ENCODE peak calls at places on chromosomes 13 and 19, in four cellular contexts. Y is HepG2, T is K562, A is H1. B is an unnamed sample.
A peak's percentile ranks its signal among the peaks of the same experiment; 100 is the strongest.

GRCh38 chr19:9070066-9070465 is 16.8 kb upstream of the OR1M1 start:
- DNase-seq in Y (no peak), T (no peak), A (no peak), B (no peak)

GRCh38 chr13:79500829-79501228 is 19.9 kb downstream of the NDFIP2 start:
- DNase-seq in Y (no peak), T (no peak), A (no peak), B (no peak)

GRCh38 chr13:100584901-100585300 is 3.7 kb downstream of the GGACT start:
- DNase-seq in Y (no peak), T (no peak), A (no peak), B (no peak)

GRCh38 chr19:30719991-30720329 is 347.8 kb downstream of the ZNF536 start:
- DNase-seq in Y (no peak), T (no peak), A (no peak), B (no peak)

GRCh38 chr19:40241809-40242384 is 15.4 kb upstream of the CCNP start:
- DNase-seq in Y (no peak), T (no peak), A (no peak), B (no peak)

GRCh38 chr19:6724631-6725185 is 4.3 kb upstream of the C3 start:
- DNase-seq in Y (no peak), T (no peak), A (no peak), B (no peak)

GRCh38 chr13:108342369-108343289 is 73.1 kb downstream of the TNFSF13B start:
- DNase-seq in Y (peak; percentile 15), T (no peak), A (no peak), B (peak; percentile 16)

GRCh38 chr19:2944403-2944774 is 382 bp downstream of the ZNF77 start:
- DNase-seq in Y (no peak), T (no peak), A (no peak), B (no peak)

GRCh38 chr19:8050274-8051096 is 2.1 kb upstream of the CCL25 start:
- DNase-seq in Y (peak; percentile 81), T (peak; percentile 97), A (peak; percentile 100), B (peak; percentile 92)

GRCh38 chr19:55153652-55154264 is 3.8 kb downstream of the TNNI3 start:
- DNase-seq in Y (no peak), T (no peak), A (no peak), B (no peak)

GRCh38 chr19:56111601-56112312 is 9.3 kb downstream of the ZNF787 start:
- DNase-seq in Y (peak; percentile 45), T (no peak), A (no peak), B (no peak)

GRCh38 chr19:19679176-19680073 is 10.8 kb downstream of the ZNF101 start:
- DNase-seq in Y (no peak), T (no peak), A (no peak), B (no peak)

GRCh38 chr13:65985632-65986031 is 1244.5 kb downstream of the PCDH9 start:
- DNase-seq in Y (peak; percentile 16), T (no peak), A (no peak), B (peak; percentile 67)

GRCh38 chr13:26784704-26785639 is 24.4 kb upstream of the GPR12 start:
- DNase-seq in Y (no peak), T (no peak), A (no peak), B (no peak)

GRCh38 chr19:18205180-18205915 is 1.5 kb upstream of the RAB3A start:
- DNase-seq in Y (no peak), T (peak; percentile 65), A (no peak), B (no peak)

GRCh38 chr19:18203408-18203862 is 407 bp downstream of the RAB3A start:
- DNase-seq in Y (no peak), T (peak; percentile 46), A (no peak), B (no peak)

GRCh38 chr13:50543767-50544166 is 299.7 kb downstream of the DLEU7 start:
- DNase-seq in Y (no peak), T (no peak), A (no peak), B (no peak)

GRCh38 chr19:38837656-38838121 is 6.1 kb upstream of the ECH1 start:
- DNase-seq in Y (peak; percentile 65), T (no peak), A (no peak), B (no peak)

GRCh38 chr19:41330476-41330875 is 20.5 kb downstream of the CCDC97 start:
- DNase-seq in Y (no peak), T (no peak), A (no peak), B (no peak)

GRCh38 chr19:10163557-10163956 is 31.2 kb downstream of the DNMT1 start:
- DNase-seq in Y (no peak), T (no peak), A (no peak), B (no peak)

GRCh38 chr19:11106477-11106876 is 17.2 kb downstream of the LDLR start:
- DNase-seq in Y (no peak), T (no peak), A (no peak), B (no peak)

GRCh38 chr19:16540948-16541347 is 1.3 kb downstream of the CHERP start:
- DNase-seq in Y (peak; percentile 35), T (peak; percentile 4), A (no peak), B (no peak)
- TF ChIP-seq RAD21 in Y (no peak), T (no peak), A (no peak), B (no peak)

GRCh38 chr19:46043519-46043918 is 2.7 kb upstream of the IGFL4 start:
- DNase-seq in Y (no peak), T (no peak), A (no peak), B (no peak)

GRCh38 chr19:46040125-46040524 is 677 bp downstream of the IGFL4 start:
- DNase-seq in Y (no peak), T (no peak), A (no peak), B (no peak)

GRCh38 chr19:46036745-46037126 is 4.1 kb downstream of the IGFL4 start:
- DNase-seq in Y (peak; percentile 36), T (no peak), A (no peak), B (no peak)

GRCh38 chr19:46040952-46041500 is at the start of gene IGFL4:
- DNase-seq in Y (no peak), T (no peak), A (no peak), B (no peak)

DNA sequence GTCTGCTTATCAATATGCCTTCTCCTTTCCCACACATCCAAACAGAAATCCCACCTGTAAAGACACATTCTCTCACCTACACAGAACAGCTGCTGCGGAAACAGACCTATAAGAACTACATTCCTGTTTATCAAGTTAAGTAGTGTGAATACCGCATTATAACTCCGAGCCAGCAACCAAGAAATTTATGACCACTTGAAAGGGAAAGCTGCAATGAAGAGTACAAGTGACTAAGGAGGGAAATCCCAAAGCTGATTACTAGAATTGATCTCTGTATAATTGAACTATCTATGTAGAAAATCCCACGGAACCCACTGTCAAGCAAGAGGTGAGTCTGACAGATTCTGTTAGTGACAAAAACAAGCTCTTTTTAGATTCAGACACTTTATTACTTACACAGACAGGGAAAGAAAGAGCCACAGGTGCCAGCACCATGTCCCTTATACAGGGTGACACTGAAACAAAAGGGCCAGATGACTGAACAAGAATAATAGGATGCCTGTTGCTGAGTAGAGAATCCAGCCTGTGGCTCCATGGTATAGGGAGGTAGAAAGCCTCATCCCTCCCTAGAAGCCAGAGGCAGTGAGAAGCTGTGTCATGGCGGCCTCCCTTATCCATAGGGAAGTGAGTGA is 1.6 kb upstream of the IGFL4 start:
- DNase-seq in Y (no peak), T (no peak), A (no peak), B (no peak)
- TF ChIP-seq ZNF274 in Y (no peak), T (no peak), A (no peak), B (no peak)

DNA sequence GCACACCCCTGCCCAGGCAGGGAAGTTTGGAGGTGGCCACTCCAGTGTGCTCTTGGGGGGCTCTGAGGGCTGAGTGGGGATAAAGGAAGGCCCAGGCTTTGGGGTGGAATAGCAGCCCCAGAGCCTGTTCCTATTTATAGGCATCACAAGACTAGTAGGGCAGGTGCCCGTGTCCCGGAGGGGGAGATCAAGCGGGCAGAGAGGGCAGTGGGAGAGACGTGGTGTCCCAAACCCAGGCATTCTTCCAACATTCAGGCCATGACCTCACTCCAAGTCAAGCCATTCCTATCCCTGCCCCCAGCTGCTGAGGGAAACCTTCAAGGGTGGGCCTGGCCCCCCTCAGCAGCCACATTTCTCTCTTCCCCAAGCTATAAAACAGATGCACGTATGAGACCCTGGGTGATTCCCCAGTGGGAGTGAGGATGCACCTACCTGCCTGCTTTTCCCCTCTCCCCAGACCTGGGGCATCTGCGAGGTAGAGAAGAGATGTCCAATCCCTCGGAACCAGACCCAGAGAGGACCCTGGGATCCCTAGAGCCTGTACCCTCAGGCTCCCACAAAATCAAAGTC is 3.9 kb downstream of the WIZ start:
- DNase-seq in Y (no peak), T (no peak), A (no peak), B (no peak)
- H3K4me1 ChIP-seq in Y (peaks cover 15% of the 10 kb centered on the region), T (peaks cover 27% of the 10 kb centered on the region), A (peaks cover 4% of the 10 kb centered on the region), B (peaks cover 19% of the 10 kb centered on the region)

GRCh38 chr19:48194041-48194871 is 23.8 kb downstream of the ZSWIM9 start:
- DNase-seq in Y (peak; percentile 18), T (peak; percentile 38), A (no peak), B (no peak)
- TF ChIP-seq RAD21 in Y (no peak), T (peak; percentile 42), A (peak; percentile 43), B (no peak)

DNA sequence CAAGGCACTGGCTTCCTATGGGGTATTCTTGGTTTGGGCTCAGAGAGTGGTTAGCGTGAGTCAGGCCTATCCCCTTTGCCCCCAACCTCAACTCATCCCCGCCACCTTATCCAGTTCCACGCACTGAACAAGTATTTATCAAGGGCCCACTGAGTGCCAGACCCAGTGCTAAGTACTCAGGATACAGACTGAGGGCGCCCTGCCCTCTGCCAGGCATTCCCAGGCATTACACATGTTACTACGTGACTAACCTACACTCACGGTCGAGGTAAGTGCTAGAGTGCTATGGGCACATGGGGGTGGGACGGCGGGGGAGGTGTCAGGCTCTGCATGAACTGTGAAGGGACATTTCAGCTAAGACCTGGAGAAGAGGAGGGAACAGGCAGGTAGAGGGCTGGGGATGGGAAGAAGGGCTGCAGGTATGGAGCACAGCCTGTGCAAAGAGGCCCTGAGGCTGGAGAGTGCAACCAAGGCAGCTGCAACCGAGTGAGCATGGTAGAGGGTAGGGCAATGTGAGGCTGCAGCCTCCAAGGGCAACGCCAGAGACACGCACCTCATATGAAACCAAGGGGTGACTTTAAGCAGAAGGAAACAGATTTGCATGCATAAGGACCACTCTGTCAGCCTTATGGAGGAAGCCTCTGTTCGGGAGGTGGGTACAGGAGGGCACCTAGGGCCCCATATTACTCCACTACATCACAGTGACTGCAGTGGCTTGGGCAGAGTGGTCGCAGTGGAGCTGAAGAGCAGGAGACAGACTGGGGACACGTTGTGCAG is 22.5 kb downstream of the DHRS12 start:
- DNase-seq in Y (no peak), T (no peak), A (no peak), B (peak; percentile 18)
- TF ChIP-seq ZNF274 in Y (no peak), T (no peak), A (no peak), B (no peak)

GRCh38 chr13:72473321-72473720 is 254.1 kb downstream of the MZT1 start:
- DNase-seq in Y (no peak), T (no peak), A (no peak), B (no peak)
- H3K4me1 ChIP-seq in Y (no peaks in the 10 kb centered on the region), T (no peaks in the 10 kb centered on the region), A (no peaks in the 10 kb centered on the region), B (no peaks in the 10 kb centered on the region)